ENCODE peak calls at places on chromosomes 3 and 15, in nine cellular contexts. E is upper lobe of left lung; T is ACHN; Z is GM19239; G is testis; P is sigmoid colon; Q is HT-29; V is cardiac muscle cell; F is naive thymus-derived CD8-positive, alpha-beta T cell. U is an unnamed sample.

GRCh38 chr3:38950585-38950984 is 101.2 kb downstream of the SCN11A start:
- DNase-seq in P (no peak), E (no peak), Q (no peak), G (no peak), T (no peak), Z (no peak), F (no peak), V (no peak), U (peak)

GRCh38 chr3:179750720-179751328 is 98.0 kb downstream of the USP13 start:
- DNase-seq in F (no peak), E (no peak), Q (no peak), T (peak), Z (no peak), P (no peak), G (no peak), V (peak), U (peak)

GRCh38 chr3:40398346-40398745 is 11.4 kb downstream of the ENTPD3 start:
- DNase-seq in E (no peak), Q (no peak), P (no peak), F (no peak), V (peak), Z (no peak), G (no peak), T (no peak), U (no peak)

GRCh38 chr3:183486472-183486871 is 58.1 kb upstream of the MCF2L2 start:
- DNase-seq in Z (no peak), G (peak), T (no peak), V (no peak), F (no peak), E (no peak), Q (no peak), P (no peak), U (peak)

GRCh38 chr3:12155833-12156232 is 2.9 kb downstream of the TIMP4 start:
- DNase-seq in E (no peak), P (no peak), F (no peak), T (peak), Q (peak), V (peak), G (no peak), Z (no peak), U (no peak)

GRCh38 chr3:107206141-107206540 is 171.1 kb upstream of the CCDC54 start:
- DNase-seq in F (no peak), P (no peak), T (peak), Z (no peak), G (no peak), V (peak), Q (peak), E (no peak), U (peak)

GRCh38 chr3:171813897-171814460 is 3.7 kb upstream of the PLD1 start:
- DNase-seq in P (peak), V (no peak), E (peak), G (no peak), Z (no peak), F (no peak), T (no peak), Q (no peak), U (no peak)

GRCh38 chr3:149487598-149488197 is 13.2 kb downstream of the TM4SF4 start:
- DNase-seq in P (no peak), Z (peak), G (no peak), T (peak), F (no peak), E (no peak), Q (peak), V (no peak), U (peak)

GRCh38 chr3:156599061-156599460 is 44.1 kb upstream of the SSR3 start:
- DNase-seq in T (no peak), P (no peak), G (no peak), Z (no peak), Q (no peak), E (no peak), F (no peak), V (no peak), U (no peak)

GRCh38 chr3:141294848-141295247 is 63.2 kb downstream of the PXYLP1 start:
- DNase-seq in Z (no peak), Q (no peak), G (no peak), F (no peak), T (peak), V (no peak), E (no peak), P (no peak), U (no peak)

GRCh38 chr15:60933914-60934885 is 294.9 kb downstream of the RORA start:
- DNase-seq in G (no peak), F (no peak), P (no peak), E (no peak), T (no peak), Z (no peak), Q (peak), V (no peak), U (no peak)

GRCh38 chr3:188946837-188947236 is 224.9 kb upstream of the TPRG1 start:
- DNase-seq in E (no peak), P (no peak), F (no peak), Z (no peak), G (no peak), Q (no peak), V (no peak), T (no peak), U (no peak)

GRCh38 chr3:13195374-13195773 is 122.1 kb upstream of the IQSEC1 start:
- DNase-seq in F (no peak), E (no peak), Z (no peak), T (no peak), P (no peak), V (no peak), Q (no peak), G (no peak), U (no peak)

GRCh38 chr3:131242201-131242600 is 139.4 kb upstream of the NUDT16 start:
- DNase-seq in Q (no peak), G (no peak), F (no peak), E (no peak), P (no peak), Z (no peak), V (no peak), T (no peak), U (no peak)

GRCh38 chr3:197027151-197027895 is 2.3 kb downstream of the MELTF start:
- DNase-seq in Z (no peak), P (no peak), Q (no peak), E (no peak), G (no peak), F (peak), V (no peak), T (no peak), U (no peak)

GRCh38 chr15:56906766-56907165 is 11.7 kb upstream of the TCF12 start:
- DNase-seq in P (no peak), V (no peak), Q (no peak), E (no peak), G (no peak), T (no peak), Z (no peak), F (no peak), U (no peak)

GRCh38 chr3:137047240-137047639 is 89.5 kb downstream of the IL20RB start:
- DNase-seq in P (no peak), Z (no peak), T (no peak), G (no peak), Q (no peak), V (no peak), F (no peak), E (no peak), U (no peak)

GRCh38 chr15:78033864-78034263 is 43.6 kb downstream of the TBC1D2B start:
- DNase-seq in T (no peak), P (no peak), V (no peak), E (no peak), Z (no peak), F (peak), Q (no peak), G (no peak), U (no peak)

GRCh38 chr15:91456251-91456718 is 356.2 kb downstream of the SV2B start:
- DNase-seq in Q (peak), T (peak), F (no peak), E (no peak), G (no peak), P (no peak), Z (no peak), V (no peak), U (no peak)

GRCh38 chr3:48411041-48411588 is 18.8 kb downstream of the PLXNB1 start:
- DNase-seq in V (no peak), G (no peak), E (no peak), T (no peak), Z (no peak), F (no peak), P (peak), Q (no peak), U (no peak)

GRCh38 chr15:73464602-73465001 is 21.6 kb downstream of the REC114 start:
- DNase-seq in T (peak), Z (peak), P (no peak), V (no peak), F (no peak), E (no peak), Q (peak), G (no peak), U (no peak)

GRCh38 chr3:72448375-72448823 is 399.8 kb downstream of the SHQ1 start:
- DNase-seq in V (no peak), T (no peak), Z (no peak), F (no peak), G (peak), Q (peak), P (no peak), E (no peak), U (no peak)